ENCODE peak calls at places on chromosomes 3 and 15, in five cellular contexts. C is upper lobe of right lung; W is stimulated activated CD8-positive, alpha-beta memory T cell treated with anti-CD3 and anti-CD28 coated beads, Interleukin-2, amount 100 ng/mL, for 1 hour; O is Right ventricle myocardium superior; L is neural crest cell. Y is an unnamed sample.

GRCh38 chr3:193560870-193561269 is 6.2 kb upstream of the ATP13A4 start:
- DNase-seq in C (no peak), W (no peak), O (peak), L (no peak), Y (no peak)

GRCh38 chr3:113142476-113142875 is 68.9 kb upstream of the BOC start:
- DNase-seq in C (no peak), W (no peak), O (no peak), L (no peak), Y (no peak)

GRCh38 chr3:189937302-189938255 is 183.1 kb downstream of the P3H2 start:
- DNase-seq in C (no peak), W (no peak), O (no peak), L (no peak), Y (peak)

GRCh38 chr3:11807651-11808050 is 39.0 kb downstream of the TAMM41 start:
- DNase-seq in C (no peak), W (no peak), O (no peak), L (no peak), Y (no peak)

GRCh38 chr3:133662256-133662773 is 574 bp upstream of the TOPBP1 start:
- DNase-seq in C (no peak), W (no peak), O (no peak), L (no peak), Y (peak)

GRCh38 chr3:58613236-58614132 is 36.3 kb upstream of the FAM107A start:
- DNase-seq in C (no peak), W (no peak), O (no peak), L (no peak), Y (no peak)

GRCh38 chr15:80480171-80480811 is 76.1 kb downstream of the ARNT2 start:
- DNase-seq in C (no peak), W (no peak), O (no peak), L (no peak), Y (peak)

GRCh38 chr15:79990280-79990996 is 19.4 kb upstream of the BCL2A1 start:
- DNase-seq in C (no peak), W (no peak), O (no peak), L (no peak), Y (no peak)

GRCh38 chr3:54621181-54621580 is 306.7 kb downstream of the LRTM1 start:
- DNase-seq in C (no peak), W (no peak), O (no peak), L (no peak), Y (no peak)

GRCh38 chr15:64836023-64836536 is 5.6 kb upstream of the PLEKHO2 start:
- DNase-seq in C (no peak), W (no peak), O (no peak), L (no peak), Y (no peak)

GRCh38 chr3:153783804-153784203 is 337.4 kb upstream of the ARHGEF26 start:
- DNase-seq in C (no peak), W (no peak), O (no peak), L (no peak), Y (no peak)